ENCODE peak calls at places on chromosome 7, in five cellular contexts. One of them, this sample, is unnamed. For H3K27me3, the result is how much of the 10 kb centered on the place peaks cover.

GRCh38 chr7:151032936-151033863 is 5.0 kb downstream of the ABCB8 start:
- DNase-seq in HepG2: no peak
- DNase-seq in K562: peak
- DNase-seq in GM12878: no peak
- DNase-seq in H1: no peak
- DNase-seq in this sample: no peak

GRCh38 chr7:112437038-112437437 is 13.2 kb upstream of the IFRD1 start:
- DNase-seq in K562: no peak
- DNase-seq in H1: no peak
- DNase-seq in GM12878: no peak
- DNase-seq in HepG2: no peak
- DNase-seq in this sample: no peak

GRCh38 chr7:42736931-42737330 is 174.9 kb downstream of the C7orf25 start:
- DNase-seq in H1: no peak
- DNase-seq in GM12878: no peak
- DNase-seq in K562: no peak
- DNase-seq in HepG2: no peak
- DNase-seq in this sample: no peak

GRCh38 chr7:134324107-134324506 is 7.4 kb upstream of the SLC35B4 start:
- DNase-seq in K562: no peak
- DNase-seq in H1: no peak
- DNase-seq in GM12878: no peak
- DNase-seq in HepG2: no peak
- DNase-seq in this sample: no peak

GRCh38 chr7:90846171-90846570 is 250.1 kb downstream of the CDK14 start:
- DNase-seq in HepG2: no peak
- DNase-seq in GM12878: no peak
- DNase-seq in H1: no peak
- DNase-seq in K562: no peak
- DNase-seq in this sample: no peak

GRCh38 chr7:134865001-134865845 is 85.8 kb downstream of the CALD1 start:
- DNase-seq in K562: no peak
- DNase-seq in HepG2: no peak
- DNase-seq in H1: no peak
- DNase-seq in GM12878: peak
- DNase-seq in this sample: no peak

GRCh38 chr7:116697152-116697551 is 25.2 kb downstream of the MET start:
- DNase-seq in HepG2: no peak
- DNase-seq in GM12878: no peak
- DNase-seq in K562: no peak
- DNase-seq in H1: no peak
- DNase-seq in this sample: no peak

GRCh38 chr7:30977896-30978564 is 14.3 kb downstream of the GHRHR start:
- DNase-seq in K562: peak
- DNase-seq in GM12878: no peak
- DNase-seq in H1: peak
- DNase-seq in HepG2: peak
- DNase-seq in this sample: peak

GRCh38 chr7:152848026-152848425 is 88.5 kb downstream of the ACTR3B start:
- DNase-seq in GM12878: no peak
- DNase-seq in K562: no peak
- DNase-seq in H1: no peak
- DNase-seq in HepG2: no peak
- DNase-seq in this sample: no peak

GRCh38 chr7:86926732-86927131 is 132.7 kb downstream of the ELAPOR2 start:
- DNase-seq in HepG2: peak
- DNase-seq in K562: peak
- DNase-seq in H1: no peak
- DNase-seq in GM12878: no peak
- DNase-seq in this sample: peak

GRCh38 chr7:114988755-114989154 is 66.9 kb downstream of the MDFIC start:
- DNase-seq in K562: no peak
- DNase-seq in HepG2: no peak
- DNase-seq in GM12878: no peak
- DNase-seq in H1: no peak
- DNase-seq in this sample: no peak

GRCh38 chr7:2633538-2634264 is 1.9 kb downstream of the TTYH3 start:
- DNase-seq in GM12878: no peak
- DNase-seq in K562: no peak
- DNase-seq in HepG2: peak
- DNase-seq in H1: no peak
- DNase-seq in this sample: no peak

GRCh38 chr7:885893-886625 is 9.7 kb downstream of the GET4 start:
- DNase-seq in GM12878: no peak
- DNase-seq in HepG2: no peak
- DNase-seq in K562: no peak
- DNase-seq in H1: no peak
- DNase-seq in this sample: no peak

GRCh38 chr7:109246330-109247077 is 676.8 kb downstream of the DNAJB9 start:
- DNase-seq in K562: no peak
- DNase-seq in GM12878: no peak
- DNase-seq in HepG2: no peak
- DNase-seq in H1: no peak
- DNase-seq in this sample: peak
- TF ChIP-seq ATF3 in K562: no peak
- TF ChIP-seq ATF3 in GM12878: no peak
- TF ChIP-seq ATF3 in HepG2: no peak
- TF ChIP-seq ATF3 in H1: no peak
- TF ChIP-seq ATF3 in this sample: no peak

GRCh38 chr7:146084086-146084485 is 32.5 kb upstream of the CNTNAP2 start:
- DNase-seq in HepG2: no peak
- DNase-seq in K562: no peak
- DNase-seq in GM12878: no peak
- DNase-seq in H1: no peak
- DNase-seq in this sample: no peak
- H3K27me3 ChIP-seq in HepG2: under half
- H3K27me3 ChIP-seq in K562: under half
- H3K27me3 ChIP-seq in GM12878: under half
- H3K27me3 ChIP-seq in H1: under half
- H3K27me3 ChIP-seq in this sample: under half

DNA sequence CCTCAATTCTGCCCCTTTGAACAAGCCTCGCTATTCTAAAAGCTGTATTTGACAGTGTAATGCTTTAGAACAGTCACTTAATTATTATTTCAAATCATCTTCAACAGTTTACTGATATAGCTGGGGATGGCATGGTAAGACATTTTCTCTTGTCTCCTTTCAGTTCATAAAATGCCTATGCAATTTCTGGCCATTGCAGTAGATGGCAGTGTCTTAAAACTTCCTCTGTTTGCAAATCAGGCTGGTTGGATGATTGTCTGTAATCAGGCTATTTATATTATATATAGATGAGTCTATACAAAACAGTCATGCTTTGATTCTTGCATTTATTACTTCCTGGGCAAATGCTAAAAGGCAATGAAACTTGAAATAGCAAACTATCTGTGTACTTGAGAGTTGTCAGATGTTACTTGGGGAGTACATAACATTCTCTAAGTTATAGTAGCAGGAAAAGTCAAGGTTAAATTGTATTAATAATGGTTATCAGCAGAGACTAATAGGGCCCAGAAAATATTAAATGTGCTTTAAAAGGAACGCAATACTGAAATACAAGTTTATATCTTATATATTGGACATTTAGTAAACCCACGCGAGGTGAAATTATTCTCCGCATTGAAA is 55.5 kb upstream of the LHFPL3 start:
- DNase-seq in HepG2: peak
- DNase-seq in H1: no peak
- DNase-seq in GM12878: no peak
- DNase-seq in K562: peak
- DNase-seq in this sample: peak
- TF ChIP-seq MAX in HepG2: no peak
- TF ChIP-seq MAX in H1: no peak
- TF ChIP-seq MAX in GM12878: no peak
- TF ChIP-seq MAX in K562: no peak
- TF ChIP-seq MAX in this sample: no peak

GRCh38 chr7:54985405-54986360 is 33.1 kb upstream of the EGFR start:
- DNase-seq in K562: no peak
- DNase-seq in GM12878: no peak
- DNase-seq in H1: no peak
- DNase-seq in HepG2: peak
- DNase-seq in this sample: peak
- TF ChIP-seq ATF3 in K562: no peak
- TF ChIP-seq ATF3 in GM12878: no peak
- TF ChIP-seq ATF3 in H1: no peak
- TF ChIP-seq ATF3 in HepG2: no peak
- TF ChIP-seq ATF3 in this sample: no peak

GRCh38 chr7:155381852-155382801 is 75.8 kb upstream of the EN2 start:
- DNase-seq in GM12878: no peak
- DNase-seq in H1: peak
- DNase-seq in K562: no peak
- DNase-seq in HepG2: no peak
- DNase-seq in this sample: no peak

GRCh38 chr7:155383756-155384491 is 74.0 kb upstream of the EN2 start:
- DNase-seq in GM12878: no peak
- DNase-seq in K562: no peak
- DNase-seq in HepG2: peak
- DNase-seq in H1: no peak
- DNase-seq in this sample: no peak

GRCh38 chr7:155384751-155385150 is 73.2 kb upstream of the EN2 start:
- DNase-seq in GM12878: no peak
- DNase-seq in K562: no peak
- DNase-seq in H1: no peak
- DNase-seq in HepG2: no peak
- DNase-seq in this sample: no peak

GRCh38 chr7:155380986-155381851 is 76.7 kb upstream of the EN2 start:
- DNase-seq in HepG2: no peak
- DNase-seq in H1: peak
- DNase-seq in K562: no peak
- DNase-seq in GM12878: no peak
- DNase-seq in this sample: no peak

DNA sequence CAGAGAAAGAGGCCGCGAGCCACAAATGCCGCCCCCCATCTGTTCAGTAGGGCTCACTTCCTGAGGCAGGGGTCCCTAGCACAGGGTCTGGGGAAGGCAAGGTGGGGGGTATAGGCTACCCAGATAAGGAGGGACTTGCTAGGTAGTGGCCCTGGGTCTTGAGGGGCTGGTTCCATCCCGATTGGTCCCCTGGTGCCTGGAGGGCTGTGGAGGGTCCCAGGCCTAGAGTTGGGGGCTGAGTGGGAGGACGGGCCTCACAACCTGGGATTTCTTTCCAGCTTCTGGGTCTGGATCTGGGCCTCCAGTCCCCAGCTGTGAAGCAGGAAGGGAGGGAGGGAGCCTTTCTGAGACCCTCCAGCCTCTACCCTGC is 75.1 kb upstream of the EN2 start:
- DNase-seq in H1: no peak
- DNase-seq in K562: no peak
- DNase-seq in HepG2: no peak
- DNase-seq in GM12878: no peak
- DNase-seq in this sample: no peak
- H3K27me3 ChIP-seq in H1: half or more
- H3K27me3 ChIP-seq in K562: half or more
- H3K27me3 ChIP-seq in HepG2: half or more
- H3K27me3 ChIP-seq in GM12878: under half
- H3K27me3 ChIP-seq in this sample: under half

GRCh38 chr7:70389752-70390151 is 742.2 kb upstream of the GALNT17 start:
- DNase-seq in H1: no peak
- DNase-seq in GM12878: no peak
- DNase-seq in HepG2: no peak
- DNase-seq in K562: no peak
- DNase-seq in this sample: no peak

GRCh38 chr7:70392282-70392681 is 739.7 kb upstream of the GALNT17 start:
- DNase-seq in GM12878: no peak
- DNase-seq in H1: no peak
- DNase-seq in HepG2: no peak
- DNase-seq in K562: no peak
- DNase-seq in this sample: no peak

GRCh38 chr7:70390251-70390650 is 741.7 kb upstream of the GALNT17 start:
- DNase-seq in HepG2: no peak
- DNase-seq in K562: no peak
- DNase-seq in GM12878: no peak
- DNase-seq in H1: no peak
- DNase-seq in this sample: no peak

GRCh38 chr7:70393956-70394355 is 738.0 kb upstream of the GALNT17 start:
- DNase-seq in HepG2: no peak
- DNase-seq in K562: no peak
- DNase-seq in H1: no peak
- DNase-seq in GM12878: no peak
- DNase-seq in this sample: no peak

GRCh38 chr7:70392870-70393269 is 739.1 kb upstream of the GALNT17 start:
- DNase-seq in K562: no peak
- DNase-seq in GM12878: no peak
- DNase-seq in H1: peak
- DNase-seq in HepG2: no peak
- DNase-seq in this sample: no peak
- TF ChIP-seq MAX in K562: no peak
- TF ChIP-seq MAX in GM12878: no peak
- TF ChIP-seq MAX in H1: no peak
- TF ChIP-seq MAX in HepG2: no peak
- TF ChIP-seq MAX in this sample: no peak

DNA sequence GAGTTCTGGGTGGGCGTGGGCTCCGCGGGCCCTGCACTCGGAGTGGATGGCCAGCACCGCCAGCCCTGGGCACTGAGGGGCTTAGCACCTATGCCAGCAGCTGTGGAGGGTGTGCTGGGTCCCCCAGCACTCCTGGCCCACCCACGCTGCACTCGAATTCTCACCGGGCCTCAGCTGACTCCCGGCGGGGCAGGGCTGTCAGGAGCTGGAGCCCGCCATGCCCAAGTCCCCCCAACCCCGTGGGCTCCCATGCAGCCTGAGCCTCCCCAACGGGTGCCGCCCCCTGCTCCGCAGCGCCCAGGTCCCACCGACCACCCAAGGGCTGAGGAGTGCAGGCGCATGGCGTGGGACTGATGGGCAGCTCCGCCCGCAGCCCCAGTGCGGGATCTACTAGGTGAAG is 93.1 kb downstream of the SLC25A13 start:
- DNase-seq in K562: no peak
- DNase-seq in GM12878: no peak
- DNase-seq in H1: no peak
- DNase-seq in HepG2: no peak
- DNase-seq in this sample: no peak
- TF ChIP-seq ATF3 in K562: no peak
- TF ChIP-seq ATF3 in GM12878: no peak
- TF ChIP-seq ATF3 in H1: no peak
- TF ChIP-seq ATF3 in HepG2: no peak
- TF ChIP-seq ATF3 in this sample: no peak

This sample was measured in HCT116.